ENCODE peak calls at places on chromosome X, in eight cellular contexts. One of them, this sample, is unnamed.

GRCh38 chrX:9558615-9559014 is 93.8 kb downstream of the TBL1X start:
- DNase-seq in stimulated activated CD4-positive, alpha-beta T cell treated with anti-CD3 and anti-CD28 coated beads, TNF-alpha, amount 100 ng/mL, for 1 hour: no peak
- DNase-seq in upper lobe of right lung: no peak
- DNase-seq in KBM-7: no peak
- DNase-seq in left ventricle myocardium superior: no peak
- DNase-seq in neuronal stem cell: no peak
- DNase-seq in neural progenitor cell: no peak
- DNase-seq in lower lobe of right lung: no peak
- DNase-seq in this sample: no peak

GRCh38 chrX:41922694-41923171 is 621 bp downstream of the CASK start:
- DNase-seq in neural progenitor cell: peak
- DNase-seq in KBM-7: peak
- DNase-seq in left ventricle myocardium superior: peak
- DNase-seq in stimulated activated CD4-positive, alpha-beta T cell treated with anti-CD3 and anti-CD28 coated beads, TNF-alpha, amount 100 ng/mL, for 1 hour: no peak
- DNase-seq in upper lobe of right lung: peak
- DNase-seq in lower lobe of right lung: peak
- DNase-seq in neuronal stem cell: no peak
- DNase-seq in this sample: no peak

GRCh38 chrX:110145854-110146253 is 142.9 kb downstream of the TMEM164 start:
- DNase-seq in lower lobe of right lung: no peak
- DNase-seq in upper lobe of right lung: no peak
- DNase-seq in KBM-7: peak
- DNase-seq in stimulated activated CD4-positive, alpha-beta T cell treated with anti-CD3 and anti-CD28 coated beads, TNF-alpha, amount 100 ng/mL, for 1 hour: no peak
- DNase-seq in neuronal stem cell: no peak
- DNase-seq in left ventricle myocardium superior: no peak
- DNase-seq in neural progenitor cell: no peak
- DNase-seq in this sample: no peak

GRCh38 chrX:97743014-97743413 is 859.3 kb downstream of the RPA4 start:
- DNase-seq in lower lobe of right lung: no peak
- DNase-seq in KBM-7: peak
- DNase-seq in upper lobe of right lung: no peak
- DNase-seq in neural progenitor cell: no peak
- DNase-seq in stimulated activated CD4-positive, alpha-beta T cell treated with anti-CD3 and anti-CD28 coated beads, TNF-alpha, amount 100 ng/mL, for 1 hour: no peak
- DNase-seq in left ventricle myocardium superior: peak
- DNase-seq in neuronal stem cell: no peak
- DNase-seq in this sample: no peak

GRCh38 chrX:112087545-112087944 is 5.0 kb upstream of the TRPC5 start:
- DNase-seq in neuronal stem cell: no peak
- DNase-seq in KBM-7: no peak
- DNase-seq in stimulated activated CD4-positive, alpha-beta T cell treated with anti-CD3 and anti-CD28 coated beads, TNF-alpha, amount 100 ng/mL, for 1 hour: no peak
- DNase-seq in left ventricle myocardium superior: no peak
- DNase-seq in upper lobe of right lung: no peak
- DNase-seq in lower lobe of right lung: no peak
- DNase-seq in neural progenitor cell: no peak
- DNase-seq in this sample: no peak

GRCh38 chrX:148878371-148878770 is 378.0 kb downstream of the AFF2 start:
- DNase-seq in upper lobe of right lung: no peak
- DNase-seq in neural progenitor cell: no peak
- DNase-seq in lower lobe of right lung: no peak
- DNase-seq in left ventricle myocardium superior: no peak
- DNase-seq in KBM-7: no peak
- DNase-seq in neuronal stem cell: no peak
- DNase-seq in stimulated activated CD4-positive, alpha-beta T cell treated with anti-CD3 and anti-CD28 coated beads, TNF-alpha, amount 100 ng/mL, for 1 hour: no peak
- DNase-seq in this sample: no peak

GRCh38 chrX:70592091-70592490 is 147.5 kb downstream of the DLG3 start:
- DNase-seq in neural progenitor cell: no peak
- DNase-seq in stimulated activated CD4-positive, alpha-beta T cell treated with anti-CD3 and anti-CD28 coated beads, TNF-alpha, amount 100 ng/mL, for 1 hour: no peak
- DNase-seq in upper lobe of right lung: no peak
- DNase-seq in left ventricle myocardium superior: no peak
- DNase-seq in KBM-7: no peak
- DNase-seq in neuronal stem cell: no peak
- DNase-seq in lower lobe of right lung: no peak
- DNase-seq in this sample: no peak

GRCh38 chrX:140712413-140713173 is 3.0 kb downstream of the LINC00632 start:
- DNase-seq in lower lobe of right lung: peak
- DNase-seq in upper lobe of right lung: peak
- DNase-seq in left ventricle myocardium superior: peak
- DNase-seq in neuronal stem cell: peak
- DNase-seq in KBM-7: peak
- DNase-seq in neural progenitor cell: peak
- DNase-seq in stimulated activated CD4-positive, alpha-beta T cell treated with anti-CD3 and anti-CD28 coated beads, TNF-alpha, amount 100 ng/mL, for 1 hour: no peak
- DNase-seq in this sample: no peak

GRCh38 chrX:13898084-13898483 is 81.2 kb upstream of the GPM6B start:
- DNase-seq in stimulated activated CD4-positive, alpha-beta T cell treated with anti-CD3 and anti-CD28 coated beads, TNF-alpha, amount 100 ng/mL, for 1 hour: no peak
- DNase-seq in neural progenitor cell: peak
- DNase-seq in upper lobe of right lung: no peak
- DNase-seq in left ventricle myocardium superior: no peak
- DNase-seq in lower lobe of right lung: no peak
- DNase-seq in neuronal stem cell: no peak
- DNase-seq in KBM-7: peak
- DNase-seq in this sample: no peak

GRCh38 chrX:19672211-19672814 is 157.0 kb upstream of the MAP3K15 start:
- DNase-seq in left ventricle myocardium superior: no peak
- DNase-seq in upper lobe of right lung: no peak
- DNase-seq in neural progenitor cell: no peak
- DNase-seq in KBM-7: no peak
- DNase-seq in lower lobe of right lung: no peak
- DNase-seq in neuronal stem cell: no peak
- DNase-seq in stimulated activated CD4-positive, alpha-beta T cell treated with anti-CD3 and anti-CD28 coated beads, TNF-alpha, amount 100 ng/mL, for 1 hour: no peak
- DNase-seq in this sample: no peak

GRCh38 chrX:153688534-153688899 is 791 bp downstream of the SLC6A8 start:
- DNase-seq in upper lobe of right lung: no peak
- DNase-seq in lower lobe of right lung: no peak
- DNase-seq in neural progenitor cell: no peak
- DNase-seq in KBM-7: no peak
- DNase-seq in neuronal stem cell: no peak
- DNase-seq in stimulated activated CD4-positive, alpha-beta T cell treated with anti-CD3 and anti-CD28 coated beads, TNF-alpha, amount 100 ng/mL, for 1 hour: no peak
- DNase-seq in left ventricle myocardium superior: no peak
- DNase-seq in this sample: no peak

GRCh38 chrX:22958250-22958649 is 41.5 kb upstream of the DDX53 start:
- DNase-seq in stimulated activated CD4-positive, alpha-beta T cell treated with anti-CD3 and anti-CD28 coated beads, TNF-alpha, amount 100 ng/mL, for 1 hour: no peak
- DNase-seq in neuronal stem cell: no peak
- DNase-seq in upper lobe of right lung: no peak
- DNase-seq in neural progenitor cell: no peak
- DNase-seq in left ventricle myocardium superior: no peak
- DNase-seq in lower lobe of right lung: no peak
- DNase-seq in KBM-7: no peak
- DNase-seq in this sample: no peak

GRCh38 chrX:20217279-20217678 is 49.4 kb downstream of the RPS6KA3 start:
- DNase-seq in left ventricle myocardium superior: no peak
- DNase-seq in stimulated activated CD4-positive, alpha-beta T cell treated with anti-CD3 and anti-CD28 coated beads, TNF-alpha, amount 100 ng/mL, for 1 hour: no peak
- DNase-seq in neural progenitor cell: no peak
- DNase-seq in upper lobe of right lung: no peak
- DNase-seq in neuronal stem cell: no peak
- DNase-seq in KBM-7: peak
- DNase-seq in lower lobe of right lung: no peak
- DNase-seq in this sample: no peak

GRCh38 chrX:153602621-153603020 is 3.7 kb upstream of the CCNQ start:
- DNase-seq in lower lobe of right lung: peak
- DNase-seq in left ventricle myocardium superior: no peak
- DNase-seq in upper lobe of right lung: no peak
- DNase-seq in neuronal stem cell: no peak
- DNase-seq in KBM-7: no peak
- DNase-seq in stimulated activated CD4-positive, alpha-beta T cell treated with anti-CD3 and anti-CD28 coated beads, TNF-alpha, amount 100 ng/mL, for 1 hour: no peak
- DNase-seq in neural progenitor cell: no peak
- DNase-seq in this sample: no peak

GRCh38 chrX:36642052-36642451 is 366.1 kb upstream of the FAM47C start:
- DNase-seq in stimulated activated CD4-positive, alpha-beta T cell treated with anti-CD3 and anti-CD28 coated beads, TNF-alpha, amount 100 ng/mL, for 1 hour: no peak
- DNase-seq in left ventricle myocardium superior: no peak
- DNase-seq in KBM-7: no peak
- DNase-seq in neural progenitor cell: no peak
- DNase-seq in lower lobe of right lung: no peak
- DNase-seq in neuronal stem cell: no peak
- DNase-seq in upper lobe of right lung: no peak
- DNase-seq in this sample: no peak

GRCh38 chrX:110310896-110311295 is 7.0 kb downstream of the AMMECR1 start:
- DNase-seq in left ventricle myocardium superior: no peak
- DNase-seq in neuronal stem cell: no peak
- DNase-seq in upper lobe of right lung: no peak
- DNase-seq in lower lobe of right lung: no peak
- DNase-seq in KBM-7: no peak
- DNase-seq in stimulated activated CD4-positive, alpha-beta T cell treated with anti-CD3 and anti-CD28 coated beads, TNF-alpha, amount 100 ng/mL, for 1 hour: no peak
- DNase-seq in neural progenitor cell: no peak
- DNase-seq in this sample: peak

GRCh38 chrX:3393168-3393567 is 46.7 kb upstream of the MXRA5 start:
- DNase-seq in neuronal stem cell: no peak
- DNase-seq in upper lobe of right lung: no peak
- DNase-seq in stimulated activated CD4-positive, alpha-beta T cell treated with anti-CD3 and anti-CD28 coated beads, TNF-alpha, amount 100 ng/mL, for 1 hour: no peak
- DNase-seq in neural progenitor cell: no peak
- DNase-seq in lower lobe of right lung: no peak
- DNase-seq in KBM-7: no peak
- DNase-seq in left ventricle myocardium superior: no peak
- DNase-seq in this sample: no peak

GRCh38 chrX:86121916-86122315 is 26.3 kb upstream of the DACH2 start:
- DNase-seq in stimulated activated CD4-positive, alpha-beta T cell treated with anti-CD3 and anti-CD28 coated beads, TNF-alpha, amount 100 ng/mL, for 1 hour: no peak
- DNase-seq in lower lobe of right lung: no peak
- DNase-seq in KBM-7: no peak
- DNase-seq in neural progenitor cell: no peak
- DNase-seq in left ventricle myocardium superior: no peak
- DNase-seq in upper lobe of right lung: no peak
- DNase-seq in neuronal stem cell: no peak
- DNase-seq in this sample: no peak

GRCh38 chrX:25079020-25079419 is 63.3 kb upstream of the ARX start:
- DNase-seq in stimulated activated CD4-positive, alpha-beta T cell treated with anti-CD3 and anti-CD28 coated beads, TNF-alpha, amount 100 ng/mL, for 1 hour: no peak
- DNase-seq in upper lobe of right lung: no peak
- DNase-seq in neuronal stem cell: no peak
- DNase-seq in left ventricle myocardium superior: no peak
- DNase-seq in KBM-7: peak
- DNase-seq in lower lobe of right lung: no peak
- DNase-seq in neural progenitor cell: no peak
- DNase-seq in this sample: no peak

GRCh38 chrX:24805201-24805600 is 111.5 kb downstream of the POLA1 start:
- DNase-seq in stimulated activated CD4-positive, alpha-beta T cell treated with anti-CD3 and anti-CD28 coated beads, TNF-alpha, amount 100 ng/mL, for 1 hour: no peak
- DNase-seq in neuronal stem cell: no peak
- DNase-seq in left ventricle myocardium superior: no peak
- DNase-seq in lower lobe of right lung: no peak
- DNase-seq in neural progenitor cell: no peak
- DNase-seq in KBM-7: no peak
- DNase-seq in upper lobe of right lung: no peak
- DNase-seq in this sample: no peak

GRCh38 chrX:118496763-118497079 is 1.1 kb downstream of the DOCK11 start:
- DNase-seq in neuronal stem cell: no peak
- DNase-seq in left ventricle myocardium superior: no peak
- DNase-seq in stimulated activated CD4-positive, alpha-beta T cell treated with anti-CD3 and anti-CD28 coated beads, TNF-alpha, amount 100 ng/mL, for 1 hour: no peak
- DNase-seq in KBM-7: no peak
- DNase-seq in upper lobe of right lung: no peak
- DNase-seq in neural progenitor cell: peak
- DNase-seq in lower lobe of right lung: no peak
- DNase-seq in this sample: no peak

GRCh38 chrX:47358387-47359065 is 11.9 kb upstream of the ZNF157 start:
- DNase-seq in lower lobe of right lung: no peak
- DNase-seq in neuronal stem cell: no peak
- DNase-seq in stimulated activated CD4-positive, alpha-beta T cell treated with anti-CD3 and anti-CD28 coated beads, TNF-alpha, amount 100 ng/mL, for 1 hour: no peak
- DNase-seq in neural progenitor cell: no peak
- DNase-seq in upper lobe of right lung: no peak
- DNase-seq in left ventricle myocardium superior: no peak
- DNase-seq in KBM-7: peak
- DNase-seq in this sample: no peak

GRCh38 chrX:46913710-46914109 is 1.5 kb downstream of the JADE3 start:
- DNase-seq in KBM-7: peak
- DNase-seq in lower lobe of right lung: peak
- DNase-seq in stimulated activated CD4-positive, alpha-beta T cell treated with anti-CD3 and anti-CD28 coated beads, TNF-alpha, amount 100 ng/mL, for 1 hour: no peak
- DNase-seq in neuronal stem cell: peak
- DNase-seq in neural progenitor cell: peak
- DNase-seq in left ventricle myocardium superior: no peak
- DNase-seq in upper lobe of right lung: no peak
- DNase-seq in this sample: no peak

GRCh38 chrX:150365953-150366911 is 3.1 kb downstream of the MAMLD1 start:
- DNase-seq in KBM-7: peak
- DNase-seq in stimulated activated CD4-positive, alpha-beta T cell treated with anti-CD3 and anti-CD28 coated beads, TNF-alpha, amount 100 ng/mL, for 1 hour: no peak
- DNase-seq in neuronal stem cell: peak
- DNase-seq in left ventricle myocardium superior: peak
- DNase-seq in lower lobe of right lung: peak
- DNase-seq in neural progenitor cell: peak
- DNase-seq in upper lobe of right lung: peak
- DNase-seq in this sample: no peak

GRCh38 chrX:109537324-109537665 is 651 bp downstream of the NXT2 start:
- DNase-seq in stimulated activated CD4-positive, alpha-beta T cell treated with anti-CD3 and anti-CD28 coated beads, TNF-alpha, amount 100 ng/mL, for 1 hour: no peak
- DNase-seq in left ventricle myocardium superior: no peak
- DNase-seq in neuronal stem cell: no peak
- DNase-seq in lower lobe of right lung: no peak
- DNase-seq in KBM-7: no peak
- DNase-seq in upper lobe of right lung: peak
- DNase-seq in neural progenitor cell: no peak
- DNase-seq in this sample: no peak

GRCh38 chrX:11137543-11138139 is 26.5 kb downstream of the HCCS start:
- DNase-seq in neural progenitor cell: peak
- DNase-seq in neuronal stem cell: no peak
- DNase-seq in upper lobe of right lung: no peak
- DNase-seq in left ventricle myocardium superior: no peak
- DNase-seq in stimulated activated CD4-positive, alpha-beta T cell treated with anti-CD3 and anti-CD28 coated beads, TNF-alpha, amount 100 ng/mL, for 1 hour: no peak
- DNase-seq in KBM-7: peak
- DNase-seq in lower lobe of right lung: no peak
- DNase-seq in this sample: no peak

GRCh38 chrX:74178536-74178935 is 125.4 kb upstream of the ZCCHC13 start:
- DNase-seq in left ventricle myocardium superior: peak
- DNase-seq in upper lobe of right lung: no peak
- DNase-seq in stimulated activated CD4-positive, alpha-beta T cell treated with anti-CD3 and anti-CD28 coated beads, TNF-alpha, amount 100 ng/mL, for 1 hour: no peak
- DNase-seq in KBM-7: no peak
- DNase-seq in neural progenitor cell: peak
- DNase-seq in lower lobe of right lung: no peak
- DNase-seq in neuronal stem cell: peak
- DNase-seq in this sample: no peak

GRCh38 chrX:148867596-148867995 is 367.2 kb downstream of the AFF2 start:
- DNase-seq in left ventricle myocardium superior: no peak
- DNase-seq in KBM-7: no peak
- DNase-seq in neural progenitor cell: no peak
- DNase-seq in upper lobe of right lung: no peak
- DNase-seq in neuronal stem cell: no peak
- DNase-seq in stimulated activated CD4-positive, alpha-beta T cell treated with anti-CD3 and anti-CD28 coated beads, TNF-alpha, amount 100 ng/mL, for 1 hour: no peak
- DNase-seq in lower lobe of right lung: no peak
- DNase-seq in this sample: no peak

GRCh38 chrX:10158279-10158939 is 1.6 kb downstream of the CLCN4 start:
- DNase-seq in neural progenitor cell: peak
- DNase-seq in neuronal stem cell: peak
- DNase-seq in upper lobe of right lung: peak
- DNase-seq in stimulated activated CD4-positive, alpha-beta T cell treated with anti-CD3 and anti-CD28 coated beads, TNF-alpha, amount 100 ng/mL, for 1 hour: no peak
- DNase-seq in lower lobe of right lung: no peak
- DNase-seq in left ventricle myocardium superior: peak
- DNase-seq in KBM-7: no peak
- DNase-seq in this sample: no peak

GRCh38 chrX:110846071-110846470 is 50.5 kb upstream of the CHRDL1 start:
- DNase-seq in neural progenitor cell: no peak
- DNase-seq in lower lobe of right lung: no peak
- DNase-seq in left ventricle myocardium superior: no peak
- DNase-seq in KBM-7: no peak
- DNase-seq in upper lobe of right lung: no peak
- DNase-seq in stimulated activated CD4-positive, alpha-beta T cell treated with anti-CD3 and anti-CD28 coated beads, TNF-alpha, amount 100 ng/mL, for 1 hour: no peak
- DNase-seq in neuronal stem cell: no peak
- DNase-seq in this sample: no peak

GRCh38 chrX:13151806-13152510 is 107.5 kb upstream of the FAM9C start:
- DNase-seq in left ventricle myocardium superior: no peak
- DNase-seq in neural progenitor cell: no peak
- DNase-seq in KBM-7: no peak
- DNase-seq in upper lobe of right lung: no peak
- DNase-seq in neuronal stem cell: no peak
- DNase-seq in lower lobe of right lung: no peak
- DNase-seq in stimulated activated CD4-positive, alpha-beta T cell treated with anti-CD3 and anti-CD28 coated beads, TNF-alpha, amount 100 ng/mL, for 1 hour: no peak
- DNase-seq in this sample: no peak

GRCh38 chrX:113868169-113868568 is 715.7 kb upstream of the HTR2C start:
- DNase-seq in lower lobe of right lung: no peak
- DNase-seq in left ventricle myocardium superior: no peak
- DNase-seq in neural progenitor cell: no peak
- DNase-seq in KBM-7: peak
- DNase-seq in upper lobe of right lung: no peak
- DNase-seq in stimulated activated CD4-positive, alpha-beta T cell treated with anti-CD3 and anti-CD28 coated beads, TNF-alpha, amount 100 ng/mL, for 1 hour: no peak
- DNase-seq in neuronal stem cell: no peak
- DNase-seq in this sample: no peak

GRCh38 chrX:110318664-110318968 is 731 bp upstream of the AMMECR1 start:
- DNase-seq in lower lobe of right lung: no peak
- DNase-seq in neuronal stem cell: no peak
- DNase-seq in upper lobe of right lung: no peak
- DNase-seq in KBM-7: no peak
- DNase-seq in neural progenitor cell: no peak
- DNase-seq in stimulated activated CD4-positive, alpha-beta T cell treated with anti-CD3 and anti-CD28 coated beads, TNF-alpha, amount 100 ng/mL, for 1 hour: no peak
- DNase-seq in left ventricle myocardium superior: no peak
- DNase-seq in this sample: no peak

GRCh38 chrX:471239-471638 is 84.5 kb upstream of the PPP2R3B start:
- DNase-seq in upper lobe of right lung: no peak
- DNase-seq in lower lobe of right lung: no peak
- DNase-seq in neuronal stem cell: no peak
- DNase-seq in stimulated activated CD4-positive, alpha-beta T cell treated with anti-CD3 and anti-CD28 coated beads, TNF-alpha, amount 100 ng/mL, for 1 hour: no peak
- DNase-seq in KBM-7: no peak
- DNase-seq in left ventricle myocardium superior: no peak
- DNase-seq in neural progenitor cell: no peak
- DNase-seq in this sample: no peak